ENCODE peak calls at places on chromosome 10, in nine cellular contexts. One of them, this sample, is unnamed.

GRCh38 chr10:34886906-34887615 is 72.0 kb upstream of the PARD3 start:
- DNase-seq in spleen: no peak
- DNase-seq in astrocyte of the cerebellum: no peak
- DNase-seq in heart right ventricle: no peak
- DNase-seq in HFFc6: no peak
- DNase-seq in psoas muscle: no peak
- DNase-seq in CD4-positive, alpha-beta T cell: no peak
- DNase-seq in body of pancreas: no peak
- DNase-seq in kidney glomerular epithelial cell: no peak
- DNase-seq in this sample: no peak

GRCh38 chr10:49690673-49691356 is 11.4 kb downstream of the C10orf53 start:
- DNase-seq in spleen: no peak
- DNase-seq in astrocyte of the cerebellum: no peak
- DNase-seq in heart right ventricle: no peak
- DNase-seq in HFFc6: no peak
- DNase-seq in psoas muscle: no peak
- DNase-seq in CD4-positive, alpha-beta T cell: no peak
- DNase-seq in body of pancreas: no peak
- DNase-seq in kidney glomerular epithelial cell: peak
- DNase-seq in this sample: no peak

GRCh38 chr10:3774814-3775670 is 10.0 kb downstream of the KLF6 start:
- DNase-seq in spleen: no peak
- DNase-seq in astrocyte of the cerebellum: peak
- DNase-seq in heart right ventricle: peak
- DNase-seq in HFFc6: peak
- DNase-seq in psoas muscle: peak
- DNase-seq in CD4-positive, alpha-beta T cell: no peak
- DNase-seq in body of pancreas: no peak
- DNase-seq in kidney glomerular epithelial cell: no peak
- DNase-seq in this sample: no peak

GRCh38 chr10:33507662-33508425 is 173.4 kb upstream of the NRP1 start:
- DNase-seq in spleen: no peak
- DNase-seq in astrocyte of the cerebellum: no peak
- DNase-seq in heart right ventricle: no peak
- DNase-seq in HFFc6: no peak
- DNase-seq in psoas muscle: no peak
- DNase-seq in CD4-positive, alpha-beta T cell: no peak
- DNase-seq in body of pancreas: no peak
- DNase-seq in kidney glomerular epithelial cell: no peak
- DNase-seq in this sample: no peak

GRCh38 chr10:61272781-61273180 is 180.4 kb downstream of the TMEM26 start:
- DNase-seq in spleen: no peak
- DNase-seq in astrocyte of the cerebellum: no peak
- DNase-seq in heart right ventricle: no peak
- DNase-seq in HFFc6: no peak
- DNase-seq in psoas muscle: no peak
- DNase-seq in CD4-positive, alpha-beta T cell: no peak
- DNase-seq in body of pancreas: no peak
- DNase-seq in kidney glomerular epithelial cell: no peak
- DNase-seq in this sample: no peak

GRCh38 chr10:33211123-33211878 is 123.2 kb downstream of the NRP1 start:
- DNase-seq in spleen: no peak
- DNase-seq in astrocyte of the cerebellum: no peak
- DNase-seq in heart right ventricle: no peak
- DNase-seq in HFFc6: peak
- DNase-seq in psoas muscle: peak
- DNase-seq in CD4-positive, alpha-beta T cell: peak
- DNase-seq in body of pancreas: peak
- DNase-seq in kidney glomerular epithelial cell: peak
- DNase-seq in this sample: peak

GRCh38 chr10:11813855-11814557 is 9.2 kb upstream of the PROSER2 start:
- DNase-seq in spleen: no peak
- DNase-seq in astrocyte of the cerebellum: no peak
- DNase-seq in heart right ventricle: no peak
- DNase-seq in HFFc6: no peak
- DNase-seq in psoas muscle: no peak
- DNase-seq in CD4-positive, alpha-beta T cell: no peak
- DNase-seq in body of pancreas: no peak
- DNase-seq in kidney glomerular epithelial cell: no peak
- DNase-seq in this sample: no peak

GRCh38 chr10:26555719-26556368 is 117.7 kb downstream of the APBB1IP start:
- DNase-seq in spleen: no peak
- DNase-seq in astrocyte of the cerebellum: peak
- DNase-seq in heart right ventricle: peak
- DNase-seq in HFFc6: peak
- DNase-seq in psoas muscle: peak
- DNase-seq in CD4-positive, alpha-beta T cell: no peak
- DNase-seq in body of pancreas: peak
- DNase-seq in kidney glomerular epithelial cell: peak
- DNase-seq in this sample: no peak

GRCh38 chr10:113709221-113709838 is 29.6 kb downstream of the CASP7 start:
- DNase-seq in spleen: no peak
- DNase-seq in astrocyte of the cerebellum: peak
- DNase-seq in heart right ventricle: no peak
- DNase-seq in HFFc6: peak
- DNase-seq in psoas muscle: no peak
- DNase-seq in CD4-positive, alpha-beta T cell: no peak
- DNase-seq in body of pancreas: peak
- DNase-seq in kidney glomerular epithelial cell: peak
- DNase-seq in this sample: no peak

GRCh38 chr10:7337431-7338171 is 73.2 kb downstream of the SFMBT2 start:
- DNase-seq in spleen: no peak
- DNase-seq in astrocyte of the cerebellum: no peak
- DNase-seq in heart right ventricle: no peak
- DNase-seq in HFFc6: no peak
- DNase-seq in psoas muscle: no peak
- DNase-seq in CD4-positive, alpha-beta T cell: no peak
- DNase-seq in body of pancreas: peak
- DNase-seq in kidney glomerular epithelial cell: no peak
- DNase-seq in this sample: no peak

GRCh38 chr10:123007558-123008378 is 827 bp downstream of the IKZF5 start:
- DNase-seq in spleen: peak
- DNase-seq in astrocyte of the cerebellum: no peak
- DNase-seq in heart right ventricle: peak
- DNase-seq in HFFc6: peak
- DNase-seq in psoas muscle: peak
- DNase-seq in CD4-positive, alpha-beta T cell: peak
- DNase-seq in body of pancreas: peak
- DNase-seq in kidney glomerular epithelial cell: peak
- DNase-seq in this sample: no peak

GRCh38 chr10:105068497-105068896 is 427.4 kb downstream of the SORCS3 start:
- DNase-seq in spleen: no peak
- DNase-seq in astrocyte of the cerebellum: peak
- DNase-seq in heart right ventricle: no peak
- DNase-seq in HFFc6: no peak
- DNase-seq in psoas muscle: no peak
- DNase-seq in CD4-positive, alpha-beta T cell: no peak
- DNase-seq in body of pancreas: no peak
- DNase-seq in kidney glomerular epithelial cell: peak
- DNase-seq in this sample: no peak

GRCh38 chr10:48249763-48250351 is 24.6 kb downstream of the FRMPD2 start:
- DNase-seq in spleen: no peak
- DNase-seq in astrocyte of the cerebellum: no peak
- DNase-seq in heart right ventricle: no peak
- DNase-seq in HFFc6: no peak
- DNase-seq in psoas muscle: no peak
- DNase-seq in CD4-positive, alpha-beta T cell: no peak
- DNase-seq in body of pancreas: no peak
- DNase-seq in kidney glomerular epithelial cell: no peak
- DNase-seq in this sample: no peak

GRCh38 chr10:62742447-62743105 is 61.9 kb upstream of the ADO start:
- DNase-seq in spleen: no peak
- DNase-seq in astrocyte of the cerebellum: no peak
- DNase-seq in heart right ventricle: no peak
- DNase-seq in HFFc6: no peak
- DNase-seq in psoas muscle: no peak
- DNase-seq in CD4-positive, alpha-beta T cell: no peak
- DNase-seq in body of pancreas: no peak
- DNase-seq in kidney glomerular epithelial cell: no peak
- DNase-seq in this sample: no peak

GRCh38 chr10:44725404-44725803 is 185.7 kb upstream of the TMEM72 start:
- DNase-seq in spleen: no peak
- DNase-seq in astrocyte of the cerebellum: no peak
- DNase-seq in heart right ventricle: no peak
- DNase-seq in HFFc6: peak
- DNase-seq in psoas muscle: no peak
- DNase-seq in CD4-positive, alpha-beta T cell: no peak
- DNase-seq in body of pancreas: no peak
- DNase-seq in kidney glomerular epithelial cell: no peak
- DNase-seq in this sample: no peak

GRCh38 chr10:44479306-44479705 is 94.4 kb upstream of the CXCL12 start:
- DNase-seq in spleen: no peak
- DNase-seq in astrocyte of the cerebellum: no peak
- DNase-seq in heart right ventricle: no peak
- DNase-seq in HFFc6: no peak
- DNase-seq in psoas muscle: no peak
- DNase-seq in CD4-positive, alpha-beta T cell: no peak
- DNase-seq in body of pancreas: no peak
- DNase-seq in kidney glomerular epithelial cell: no peak
- DNase-seq in this sample: no peak

GRCh38 chr10:21724695-21725371 is 190.8 kb downstream of the MLLT10 start:
- DNase-seq in spleen: no peak
- DNase-seq in astrocyte of the cerebellum: peak
- DNase-seq in heart right ventricle: peak
- DNase-seq in HFFc6: peak
- DNase-seq in psoas muscle: peak
- DNase-seq in CD4-positive, alpha-beta T cell: peak
- DNase-seq in body of pancreas: peak
- DNase-seq in kidney glomerular epithelial cell: peak
- DNase-seq in this sample: peak

GRCh38 chr10:14601872-14602725 is 172.6 kb downstream of the FAM107B start:
- DNase-seq in spleen: peak
- DNase-seq in astrocyte of the cerebellum: peak
- DNase-seq in heart right ventricle: no peak
- DNase-seq in HFFc6: peak
- DNase-seq in psoas muscle: no peak
- DNase-seq in CD4-positive, alpha-beta T cell: peak
- DNase-seq in body of pancreas: peak
- DNase-seq in kidney glomerular epithelial cell: peak
- DNase-seq in this sample: no peak

GRCh38 chr10:74585231-74586087 is 240.9 kb upstream of the KAT6B start:
- DNase-seq in spleen: no peak
- DNase-seq in astrocyte of the cerebellum: peak
- DNase-seq in heart right ventricle: no peak
- DNase-seq in HFFc6: no peak
- DNase-seq in psoas muscle: no peak
- DNase-seq in CD4-positive, alpha-beta T cell: peak
- DNase-seq in body of pancreas: peak
- DNase-seq in kidney glomerular epithelial cell: peak
- DNase-seq in this sample: no peak